ENCODE peak calls at places on chromosomes 4 and X, in five cellular contexts. S is uterus, Y is lung, O is A673, U is tibial nerve. G is an unnamed sample.

GRCh38 chrX:8244301-8244700 is 73.2 kb upstream of the VCX2 start:
- DNase-seq in Y (no peak), O (no peak), U (no peak), S (no peak), G (peak; percentile 7)

GRCh38 chrX:28590394-28590793 is 3.1 kb downstream of the IL1RAPL1 start:
- DNase-seq in U (no peak), S (no peak), O (no peak), Y (no peak), G (no peak)

GRCh38 chrX:88425739-88426138 is 321.3 kb upstream of the CPXCR1 start:
- DNase-seq in O (peak; percentile 0), S (no peak), Y (no peak), U (no peak), G (no peak)

GRCh38 chr4:15684498-15684897 is 2.9 kb downstream of the FAM200B start:
- DNase-seq in Y (no peak), S (no peak), O (no peak), U (no peak), G (no peak)

GRCh38 chrX:2781698-2782097 is 29.9 kb downstream of the XG start:
- DNase-seq in U (no peak), Y (no peak), O (no peak), S (no peak), G (no peak)

GRCh38 chrX:39935414-39936064 is 162.2 kb downstream of the BCOR start:
- DNase-seq in O (no peak), Y (no peak), U (no peak), S (no peak), G (no peak)

GRCh38 chr4:74283614-74284013 is 24.7 kb upstream of the EPGN start:
- DNase-seq in Y (no peak), S (no peak), O (no peak), U (no peak), G (peak; percentile 98)

GRCh38 chrX:107654778-107655761 is 26.8 kb downstream of the PRPS1 start:
- DNase-seq in Y (peak; percentile 76), S (no peak), U (no peak), O (peak; percentile 65), G (peak; percentile 97)

GRCh38 chr4:78242071-78242470 is 184.9 kb downstream of the FRAS1 start:
- DNase-seq in Y (no peak), O (no peak), S (no peak), U (no peak), G (peak; percentile 55)

GRCh38 chr4:83012631-83013419 is 2.2 kb upstream of the LIN54 start:
- DNase-seq in U (peak; percentile 94), S (peak; percentile 98), Y (peak; percentile 98), O (peak; percentile 94), G (peak; percentile 99)

GRCh38 chrX:153386097-153386496 is 15.1 kb downstream of the PNMA6E start:
- DNase-seq in O (no peak), S (no peak), Y (no peak), U (no peak), G (no peak)

DNA sequence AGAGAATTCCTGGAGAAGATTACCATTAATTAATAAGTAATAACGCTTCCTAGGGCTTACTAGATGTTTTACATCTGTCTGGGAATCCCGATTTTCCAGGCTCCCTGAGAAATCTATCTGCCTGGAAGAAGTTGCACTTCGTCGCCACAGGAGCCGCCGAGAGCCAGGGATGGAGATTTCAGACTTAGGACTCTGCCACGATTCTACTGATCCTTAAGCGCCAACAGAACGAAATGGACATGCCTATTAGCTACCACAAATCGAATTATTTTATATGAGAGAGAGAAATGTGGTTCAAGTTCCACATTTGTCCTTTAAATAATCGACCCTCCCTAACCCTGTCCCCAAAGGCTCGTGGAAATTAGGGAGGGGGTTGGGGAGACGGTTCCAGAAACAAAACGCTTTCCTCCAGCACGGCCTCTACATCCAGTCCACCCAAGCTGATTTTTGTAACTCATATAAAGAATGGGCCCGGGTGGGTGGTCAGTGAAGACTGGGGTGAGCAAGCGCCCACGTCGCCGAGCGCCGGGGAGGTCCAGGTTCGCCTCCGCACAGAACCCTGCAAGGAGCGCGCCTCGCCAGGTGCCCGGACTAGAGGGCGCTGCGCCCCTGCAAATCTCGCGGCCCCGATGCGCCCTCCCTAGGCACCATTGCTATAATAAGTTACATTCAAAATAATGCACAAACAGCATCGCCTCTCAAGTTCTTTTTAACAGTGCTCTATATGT is 1.9 kb upstream of the FAT1 start:
- DNase-seq in O (peak; percentile 89), U (peak; percentile 72), Y (peak; percentile 74), S (peak; percentile 72), G (peak; percentile 92)
- TF ChIP-seq CTCF in O (peak; percentile 91), U (peak; percentile 43), Y (peak; percentile 51), S (peak; percentile 55), G (peak; percentile 70)

DNA sequence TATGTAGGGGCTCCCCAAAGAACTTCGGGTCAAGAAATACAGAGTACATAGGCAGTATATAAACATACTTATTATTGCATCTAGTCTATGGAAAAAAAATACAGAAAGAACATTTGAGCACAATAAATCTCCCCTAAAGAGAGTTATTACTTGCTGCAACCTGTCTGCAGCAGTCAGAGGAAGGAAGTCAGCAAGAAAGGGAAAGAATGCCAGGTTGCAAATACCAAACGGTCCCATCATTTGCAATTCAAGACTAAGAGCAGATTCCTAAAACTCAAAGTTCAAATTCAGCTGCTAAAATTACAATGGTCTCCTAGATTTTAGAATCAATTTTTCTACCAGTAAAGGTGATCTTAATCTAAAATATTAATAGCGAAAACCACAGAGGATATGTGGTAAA is 236.2 kb upstream of the NUDT6 start:
- DNase-seq in U (no peak), Y (no peak), S (no peak), O (no peak), G (peak; percentile 31)
- H3K4me3 ChIP-seq in U (no peak overlapping the region), Y (no peak overlapping the region), S (no peak overlapping the region), O (no peak overlapping the region), G (no peak overlapping the region)

DNA sequence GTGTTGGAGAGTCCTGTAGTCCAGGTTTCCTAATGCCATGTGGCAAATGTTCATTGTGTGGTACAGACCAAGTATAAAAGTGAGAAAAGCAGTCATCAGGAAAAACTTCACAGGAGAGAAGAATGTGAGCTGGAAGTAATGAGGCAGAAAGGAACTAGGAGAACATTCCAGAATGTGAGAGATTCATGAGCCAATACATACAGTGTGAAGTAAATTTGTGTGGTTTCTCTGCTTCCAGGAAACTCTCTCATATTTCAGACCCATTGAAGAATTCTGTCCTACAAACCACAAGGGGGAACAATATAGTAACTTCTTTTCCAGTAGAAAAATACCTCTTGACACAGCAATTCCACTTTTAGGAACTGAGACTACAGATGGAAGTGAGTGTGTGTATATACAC is 136.5 kb downstream of the RNF150 start:
- DNase-seq in O (peak; percentile 21), U (no peak), Y (no peak), S (no peak), G (no peak)
- TF ChIP-seq CTCF in O (peak; percentile 42), U (no peak), Y (no peak), S (no peak), G (no peak)

GRCh38 chr4:54061873-54062272 is 2.5 kb downstream of the CHIC2 start:
- DNase-seq in U (no peak), Y (no peak), O (no peak), S (no peak), G (no peak)
- H3K4me3 ChIP-seq in U (peak overlapping the region; percentile 99), Y (no peak overlapping the region), O (no peak overlapping the region), S (peak overlapping the region; percentile 100), G (peak overlapping the region; percentile 86)

DNA sequence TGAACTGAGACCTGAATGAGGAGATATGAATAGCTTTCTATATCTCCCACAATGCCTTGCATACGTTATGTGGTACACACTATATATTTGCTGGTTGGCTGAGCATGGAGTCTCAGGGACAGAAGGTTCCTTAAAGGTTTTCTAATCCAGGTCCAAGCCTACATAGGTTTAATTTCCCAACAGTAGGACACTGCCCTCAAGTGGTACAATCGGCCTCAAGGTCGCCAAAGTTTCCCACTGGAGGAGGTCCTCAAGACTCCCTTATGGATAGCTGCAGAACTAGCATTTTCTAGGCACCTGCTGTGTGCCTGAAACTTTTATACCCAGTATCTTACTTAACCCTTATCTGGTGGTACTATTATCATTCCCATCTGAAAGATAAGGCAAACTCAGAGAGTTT is 21.0 kb upstream of the EFNB1 start:
- DNase-seq in O (peak; percentile 36), Y (no peak), S (no peak), U (no peak), G (no peak)
- TF ChIP-seq CTCF in O (peak; percentile 41), Y (peak; percentile 7), S (peak; percentile 26), U (peak; percentile 10), G (peak; percentile 35)

GRCh38 chrX:29965634-29966033 is 249.7 kb upstream of the MAGEB2 start:
- DNase-seq in S (no peak), Y (no peak), U (no peak), O (no peak), G (no peak)
- H3K4me3 ChIP-seq in S (no peak overlapping the region), Y (no peak overlapping the region), U (no peak overlapping the region), O (no peak overlapping the region), G (no peak overlapping the region)

G was measured in epithelial cell of esophagus.